ENCODE peak calls at places on chromosomes 2 and 18, in seven cellular contexts. One of them, this sample, is unnamed.

GRCh38 chr2:19068206-19068605 is 290.2 kb downstream of the OSR1 start:
- DNase-seq in GM23248: no peak
- DNase-seq in MM.1S: no peak
- DNase-seq in neural progenitor cell: no peak
- DNase-seq in PC-3: no peak
- DNase-seq in OCI-LY7: no peak
- DNase-seq in SK-N-SH: no peak
- DNase-seq in this sample: no peak

GRCh38 chr2:118474151-118474561 is 373.3 kb downstream of the EN1 start:
- DNase-seq in GM23248: no peak
- DNase-seq in MM.1S: no peak
- DNase-seq in neural progenitor cell: peak; percentile 52
- DNase-seq in PC-3: no peak
- DNase-seq in OCI-LY7: no peak
- DNase-seq in SK-N-SH: no peak
- DNase-seq in this sample: peak; percentile 48

GRCh38 chr2:175207741-175208438 is 26.4 kb upstream of the ATP5MC3 start:
- DNase-seq in GM23248: no peak
- DNase-seq in MM.1S: no peak
- DNase-seq in neural progenitor cell: no peak
- DNase-seq in PC-3: no peak
- DNase-seq in OCI-LY7: no peak
- DNase-seq in SK-N-SH: no peak
- DNase-seq in this sample: no peak

GRCh38 chr2:97708608-97709007 is 4.8 kb upstream of the ZAP70 start:
- DNase-seq in GM23248: no peak
- DNase-seq in MM.1S: no peak
- DNase-seq in neural progenitor cell: no peak
- DNase-seq in PC-3: no peak
- DNase-seq in OCI-LY7: no peak
- DNase-seq in SK-N-SH: no peak
- DNase-seq in this sample: no peak

GRCh38 chr18:5461056-5461455 is 82.7 kb downstream of the EPB41L3 start:
- DNase-seq in GM23248: peak; percentile 12
- DNase-seq in MM.1S: no peak
- DNase-seq in neural progenitor cell: no peak
- DNase-seq in PC-3: peak; percentile 10
- DNase-seq in OCI-LY7: no peak
- DNase-seq in SK-N-SH: no peak
- DNase-seq in this sample: no peak

GRCh38 chr2:240727439-240727838 is 35.8 kb downstream of the AQP12A start:
- DNase-seq in GM23248: no peak
- DNase-seq in MM.1S: no peak
- DNase-seq in neural progenitor cell: no peak
- DNase-seq in PC-3: no peak
- DNase-seq in OCI-LY7: no peak
- DNase-seq in SK-N-SH: no peak
- DNase-seq in this sample: no peak

GRCh38 chr2:133346654-133347053 is 221.6 kb downstream of the NCKAP5 start:
- DNase-seq in GM23248: peak; percentile 82
- DNase-seq in MM.1S: no peak
- DNase-seq in neural progenitor cell: no peak
- DNase-seq in PC-3: peak; percentile 58
- DNase-seq in OCI-LY7: no peak
- DNase-seq in SK-N-SH: no peak
- DNase-seq in this sample: no peak

GRCh38 chr2:71922091-71922490 is 225.6 kb downstream of the CYP26B1 start:
- DNase-seq in GM23248: no peak
- DNase-seq in MM.1S: no peak
- DNase-seq in neural progenitor cell: no peak
- DNase-seq in PC-3: no peak
- DNase-seq in OCI-LY7: no peak
- DNase-seq in SK-N-SH: no peak
- DNase-seq in this sample: no peak

GRCh38 chr2:170818294-170819104 is 1.8 kb downstream of the GAD1 start:
- DNase-seq in GM23248: peak; percentile 33
- DNase-seq in MM.1S: no peak
- DNase-seq in neural progenitor cell: peak; percentile 44
- DNase-seq in PC-3: no peak
- DNase-seq in OCI-LY7: no peak
- DNase-seq in SK-N-SH: no peak
- DNase-seq in this sample: peak; percentile 65

GRCh38 chr2:64727013-64727767 is 73.5 kb upstream of the SERTAD2 start:
- DNase-seq in GM23248: no peak
- DNase-seq in MM.1S: peak; percentile 79
- DNase-seq in neural progenitor cell: no peak
- DNase-seq in PC-3: no peak
- DNase-seq in OCI-LY7: peak; percentile 89
- DNase-seq in SK-N-SH: no peak
- DNase-seq in this sample: no peak

GRCh38 chr2:145615626-145616025 is 1095.7 kb upstream of the ZEB2 start:
- DNase-seq in GM23248: no peak
- DNase-seq in MM.1S: no peak
- DNase-seq in neural progenitor cell: no peak
- DNase-seq in PC-3: no peak
- DNase-seq in OCI-LY7: no peak
- DNase-seq in SK-N-SH: no peak
- DNase-seq in this sample: no peak

GRCh38 chr2:240149943-240150784 is 9.7 kb upstream of the OTOS start:
- DNase-seq in GM23248: peak; percentile 62
- DNase-seq in MM.1S: no peak
- DNase-seq in neural progenitor cell: peak; percentile 78
- DNase-seq in PC-3: peak; percentile 55
- DNase-seq in OCI-LY7: peak; percentile 40
- DNase-seq in SK-N-SH: peak; percentile 88
- DNase-seq in this sample: peak; percentile 83

GRCh38 chr2:79084495-79085135 is 3.2 kb downstream of the REG1B start:
- DNase-seq in GM23248: no peak
- DNase-seq in MM.1S: no peak
- DNase-seq in neural progenitor cell: no peak
- DNase-seq in PC-3: no peak
- DNase-seq in OCI-LY7: no peak
- DNase-seq in SK-N-SH: peak; percentile 14
- DNase-seq in this sample: no peak

GRCh38 chr18:61329398-61329797 is 3.8 kb upstream of the CDH20 start:
- DNase-seq in GM23248: no peak
- DNase-seq in MM.1S: no peak
- DNase-seq in neural progenitor cell: no peak
- DNase-seq in PC-3: no peak
- DNase-seq in OCI-LY7: no peak
- DNase-seq in SK-N-SH: no peak
- DNase-seq in this sample: no peak

GRCh38 chr2:204505488-204505887 is 39.8 kb upstream of the PARD3B start:
- DNase-seq in GM23248: peak; percentile 28
- DNase-seq in MM.1S: no peak
- DNase-seq in neural progenitor cell: no peak
- DNase-seq in PC-3: no peak
- DNase-seq in OCI-LY7: no peak
- DNase-seq in SK-N-SH: no peak
- DNase-seq in this sample: no peak

GRCh38 chr2:100821255-100821912 is 1.4 kb downstream of the NPAS2 start:
- DNase-seq in GM23248: peak; percentile 12
- DNase-seq in MM.1S: no peak
- DNase-seq in neural progenitor cell: peak; percentile 29
- DNase-seq in PC-3: peak; percentile 46
- DNase-seq in OCI-LY7: no peak
- DNase-seq in SK-N-SH: no peak
- DNase-seq in this sample: peak; percentile 48

GRCh38 chr18:2901405-2901989 is 54.7 kb downstream of the EMILIN2 start:
- DNase-seq in GM23248: peak; percentile 85
- DNase-seq in MM.1S: no peak
- DNase-seq in neural progenitor cell: no peak
- DNase-seq in PC-3: no peak
- DNase-seq in OCI-LY7: no peak
- DNase-seq in SK-N-SH: no peak
- DNase-seq in this sample: no peak

GRCh38 chr2:60502123-60502522 is 51.3 kb downstream of the BCL11A start:
- DNase-seq in GM23248: no peak
- DNase-seq in MM.1S: no peak
- DNase-seq in neural progenitor cell: no peak
- DNase-seq in PC-3: no peak
- DNase-seq in OCI-LY7: no peak
- DNase-seq in SK-N-SH: no peak
- DNase-seq in this sample: no peak

GRCh38 chr2:111071480-111072143 is 49.1 kb upstream of the BCL2L11 start:
- DNase-seq in GM23248: peak; percentile 59
- DNase-seq in MM.1S: no peak
- DNase-seq in neural progenitor cell: no peak
- DNase-seq in PC-3: peak; percentile 79
- DNase-seq in OCI-LY7: no peak
- DNase-seq in SK-N-SH: no peak
- DNase-seq in this sample: no peak

GRCh38 chr2:239062743-239063142 is 214.9 kb downstream of the TWIST2 start:
- DNase-seq in GM23248: no peak
- DNase-seq in MM.1S: no peak
- DNase-seq in neural progenitor cell: no peak
- DNase-seq in PC-3: no peak
- DNase-seq in OCI-LY7: no peak
- DNase-seq in SK-N-SH: no peak
- DNase-seq in this sample: no peak

GRCh38 chr2:134465228-134465627 is 211.4 kb downstream of the MGAT5 start:
- DNase-seq in GM23248: no peak
- DNase-seq in MM.1S: no peak
- DNase-seq in neural progenitor cell: no peak
- DNase-seq in PC-3: no peak
- DNase-seq in OCI-LY7: no peak
- DNase-seq in SK-N-SH: no peak
- DNase-seq in this sample: no peak

GRCh38 chr18:22314406-22314805 is 103.3 kb downstream of the CTAGE1 start:
- DNase-seq in GM23248: peak; percentile 96
- DNase-seq in MM.1S: no peak
- DNase-seq in neural progenitor cell: no peak
- DNase-seq in PC-3: peak; percentile 23
- DNase-seq in OCI-LY7: no peak
- DNase-seq in SK-N-SH: no peak
- DNase-seq in this sample: no peak

GRCh38 chr2:13005761-13006336 is 289.1 kb downstream of the TRIB2 start:
- DNase-seq in GM23248: no peak
- DNase-seq in MM.1S: no peak
- DNase-seq in neural progenitor cell: no peak
- DNase-seq in PC-3: no peak
- DNase-seq in OCI-LY7: no peak
- DNase-seq in SK-N-SH: no peak
- DNase-seq in this sample: no peak
- H3K4me3 ChIP-seq in GM23248: no peak overlapping the region
- H3K4me3 ChIP-seq in MM.1S: no peak overlapping the region
- H3K4me3 ChIP-seq in neural progenitor cell: no peak overlapping the region
- H3K4me3 ChIP-seq in PC-3: no peak overlapping the region
- H3K4me3 ChIP-seq in OCI-LY7: no peak overlapping the region
- H3K4me3 ChIP-seq in SK-N-SH: no peak overlapping the region
- H3K4me3 ChIP-seq in this sample: no peak overlapping the region

DNA sequence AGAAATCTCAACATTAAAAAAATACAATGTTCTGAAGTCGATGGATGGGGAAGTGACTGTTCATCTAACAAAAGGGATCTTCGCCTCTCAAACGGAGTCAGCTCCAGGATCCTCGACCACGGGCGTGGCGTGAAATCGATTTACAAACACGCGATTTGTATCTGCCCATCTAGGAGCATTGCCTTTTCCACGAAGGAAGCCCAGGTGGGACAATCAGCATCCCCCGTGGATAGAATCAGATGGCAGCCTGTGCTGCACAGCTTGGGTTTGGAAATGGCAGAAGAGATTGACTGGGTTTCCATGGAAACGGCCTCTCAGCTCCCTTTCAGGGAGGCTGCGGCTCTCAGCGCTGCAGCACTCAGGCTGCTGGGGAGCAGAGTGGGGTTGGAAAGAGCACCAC is 110.8 kb upstream of the PXDN start:
- DNase-seq in GM23248: no peak
- DNase-seq in MM.1S: no peak
- DNase-seq in neural progenitor cell: peak; percentile 94
- DNase-seq in PC-3: no peak
- DNase-seq in OCI-LY7: no peak
- DNase-seq in SK-N-SH: peak; percentile 91
- DNase-seq in this sample: peak; percentile 80
- H2AFZ ChIP-seq in GM23248: peak overlapping the region; percentile 20
- H2AFZ ChIP-seq in MM.1S: no peak overlapping the region
- H2AFZ ChIP-seq in neural progenitor cell: peak overlapping the region; percentile 84
- H2AFZ ChIP-seq in PC-3: no peak overlapping the region
- H2AFZ ChIP-seq in OCI-LY7: no peak overlapping the region
- H2AFZ ChIP-seq in SK-N-SH: no peak overlapping the region
- H2AFZ ChIP-seq in this sample: no peak overlapping the region

GRCh38 chr18:40810371-40810770 is 1144.7 kb upstream of the PIK3C3 start:
- DNase-seq in GM23248: peak; percentile 59
- DNase-seq in MM.1S: no peak
- DNase-seq in neural progenitor cell: no peak
- DNase-seq in PC-3: peak; percentile 54
- DNase-seq in OCI-LY7: no peak
- DNase-seq in SK-N-SH: no peak
- DNase-seq in this sample: no peak
- TF ChIP-seq EZH2phosphoT487 in GM23248: no peak
- TF ChIP-seq EZH2phosphoT487 in MM.1S: no peak
- TF ChIP-seq EZH2phosphoT487 in neural progenitor cell: no peak
- TF ChIP-seq EZH2phosphoT487 in PC-3: no peak
- TF ChIP-seq EZH2phosphoT487 in OCI-LY7: no peak
- TF ChIP-seq EZH2phosphoT487 in SK-N-SH: no peak
- TF ChIP-seq EZH2phosphoT487 in this sample: no peak

GRCh38 chr2:137964859-137965459 is 686 bp downstream of the HNMT start:
- DNase-seq in GM23248: no peak
- DNase-seq in MM.1S: no peak
- DNase-seq in neural progenitor cell: no peak
- DNase-seq in PC-3: no peak
- DNase-seq in OCI-LY7: no peak
- DNase-seq in SK-N-SH: peak; percentile 54
- DNase-seq in this sample: no peak

GRCh38 chr2:137964066-137964858 is at the start of gene HNMT:
- DNase-seq in GM23248: peak; percentile 59
- DNase-seq in MM.1S: no peak
- DNase-seq in neural progenitor cell: peak; percentile 55
- DNase-seq in PC-3: peak; percentile 84
- DNase-seq in OCI-LY7: no peak
- DNase-seq in SK-N-SH: peak; percentile 59
- DNase-seq in this sample: peak; percentile 49

GRCh38 chr2:137966043-137966442 is 1.8 kb downstream of the HNMT start:
- DNase-seq in GM23248: no peak
- DNase-seq in MM.1S: no peak
- DNase-seq in neural progenitor cell: no peak
- DNase-seq in PC-3: no peak
- DNase-seq in OCI-LY7: no peak
- DNase-seq in SK-N-SH: no peak
- DNase-seq in this sample: no peak

GRCh38 chr2:137961602-137962001 is 2.7 kb upstream of the HNMT start:
- DNase-seq in GM23248: no peak
- DNase-seq in MM.1S: no peak
- DNase-seq in neural progenitor cell: no peak
- DNase-seq in PC-3: no peak
- DNase-seq in OCI-LY7: no peak
- DNase-seq in SK-N-SH: no peak
- DNase-seq in this sample: no peak

DNA sequence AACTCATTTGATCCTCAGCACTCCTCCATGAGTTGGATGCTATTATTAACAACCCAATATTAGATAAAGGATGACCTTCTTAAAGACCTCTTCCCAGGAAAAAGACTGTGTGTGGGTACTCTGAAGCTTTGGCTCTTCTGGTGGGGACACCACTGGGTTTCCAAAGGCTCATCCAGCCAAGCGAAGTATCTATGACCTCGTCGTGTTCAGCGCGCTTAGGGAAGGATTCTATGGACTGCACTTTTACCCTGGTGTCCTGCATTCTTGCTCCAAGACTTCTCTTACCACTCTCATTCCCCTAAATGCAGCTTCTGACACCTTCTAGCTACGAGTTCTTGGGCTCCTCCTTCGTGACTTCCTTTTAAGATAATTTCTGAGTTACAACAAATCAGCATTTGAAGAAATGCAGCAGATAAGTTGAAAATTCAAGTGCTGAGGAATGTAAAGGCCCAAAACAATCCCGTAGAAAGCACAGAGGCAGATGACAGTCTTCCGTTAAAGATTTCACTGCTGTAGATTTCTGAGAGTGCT is 673 bp upstream of the HNMT start:
- DNase-seq in GM23248: no peak
- DNase-seq in MM.1S: no peak
- DNase-seq in neural progenitor cell: no peak
- DNase-seq in PC-3: no peak
- DNase-seq in OCI-LY7: no peak
- DNase-seq in SK-N-SH: no peak
- DNase-seq in this sample: no peak
- H3K4me3 ChIP-seq in GM23248: peak overlapping the region; percentile 66
- H3K4me3 ChIP-seq in MM.1S: no peak overlapping the region
- H3K4me3 ChIP-seq in neural progenitor cell: no peak overlapping the region
- H3K4me3 ChIP-seq in PC-3: peak overlapping the region; percentile 71
- H3K4me3 ChIP-seq in OCI-LY7: no peak overlapping the region
- H3K4me3 ChIP-seq in SK-N-SH: no peak overlapping the region
- H3K4me3 ChIP-seq in this sample: no peak overlapping the region

This sample was measured in GM23338.